ENCODE peak calls at places on chromosomes 11 and 22, in nine cellular contexts. C is HFF-Myc; Y is NCI-H226; T is activated CD4-positive, alpha-beta T cell treated with anti-CD3 and anti-CD28 coated beads for 1 hour; R is GM04503; D is HEK293T; Q is activated CD8-positive, alpha-beta T cell treated with anti-CD3 and anti-CD28 coated beads for 36 hours; H is iPS DF 6.9; F is astrocyte of the cerebellum. I is an unnamed sample.

GRCh38 chr11:65766535-65766934 is 14.2 kb downstream of the AP5B1 start:
- DNase-seq in C (no peak), Y (peak; percentile 39), T (no peak), R (peak; percentile 70), D (no peak), Q (no peak), H (no peak), F (peak; percentile 49), I (no peak)

GRCh38 chr11:76719686-76720085 is 49.1 kb upstream of the LRRC32 start:
- DNase-seq in C (no peak), Y (no peak), T (no peak), R (no peak), D (no peak), Q (no peak), H (no peak), F (no peak), I (no peak)

GRCh38 chr11:117663389-117663788 is 133.6 kb downstream of the DSCAML1 start:
- DNase-seq in C (no peak), Y (no peak), T (no peak), R (no peak), D (no peak), Q (no peak), H (no peak), F (no peak), I (no peak)

GRCh38 chr22:11616811-11617210 is 3911.2 kb upstream of the OR11H1 start:
- DNase-seq in C (no peak), Y (no peak), T (no peak), R (no peak), D (no peak), Q (no peak), H (no peak), F (no peak), I (no peak)

GRCh38 chr11:69808708-69809107 is 10.5 kb downstream of the FGF3 start:
- DNase-seq in C (peak; percentile 12), Y (no peak), T (no peak), R (no peak), D (no peak), Q (no peak), H (no peak), F (peak; percentile 11), I (no peak)

GRCh38 chr11:65295571-65296338 is 18.9 kb upstream of the CDC42EP2 start:
- DNase-seq in C (no peak), Y (no peak), T (no peak), R (no peak), D (no peak), Q (no peak), H (no peak), F (no peak), I (no peak)

GRCh38 chr11:113304916-113305315 is 9.5 kb upstream of the TTC12 start:
- DNase-seq in C (no peak), Y (no peak), T (no peak), R (no peak), D (no peak), Q (no peak), H (no peak), F (no peak), I (no peak)

GRCh38 chr11:269146-269890 is 8.9 kb upstream of the NLRP6 start:
- DNase-seq in C (no peak), Y (no peak), T (no peak), R (no peak), D (no peak), Q (peak; percentile 72), H (no peak), F (no peak), I (no peak)

GRCh38 chr11:87726511-87726910 is 448.7 kb downstream of the RAB38 start:
- DNase-seq in C (no peak), Y (peak; percentile 70), T (no peak), R (no peak), D (no peak), Q (no peak), H (no peak), F (no peak), I (no peak)

GRCh38 chr11:9193316-9193715 is 71.8 kb downstream of the DENND5A start:
- DNase-seq in C (no peak), Y (no peak), T (no peak), R (no peak), D (no peak), Q (no peak), H (no peak), F (no peak), I (no peak)

I was measured in non-pigmented ciliary epithelial cell.